ENCODE peak calls at places on chromosome X, in eight cellular contexts. P is HepG2, J is WTC11, D is SK-N-SH, Z is A549, L is GM12878, X is H1, F is K562. N is an unnamed sample.

GRCh38 chrX:17705211-17705610 is 32.1 kb upstream of the SCML1 start:
- DNase-seq in P (no peak), J (no peak), X (no peak), D (no peak), F (no peak), Z (no peak), L (no peak), N (no peak)

GRCh38 chrX:71556026-71556425 is 22.2 kb upstream of the GCNA start:
- DNase-seq in P (no peak), J (no peak), X (no peak), D (no peak), Z (no peak), F (no peak), L (no peak), N (no peak)

GRCh38 chrX:1224954-1225353 is 12.5 kb upstream of the CRLF2 start:
- DNase-seq in P (no peak), Z (no peak), X (no peak), F (no peak), D (no peak), J (no peak), L (no peak), N (no peak)

GRCh38 chrX:7996414-7996813 is 69.2 kb upstream of the PNPLA4 start:
- DNase-seq in F (peak), L (no peak), J (peak), X (no peak), Z (no peak), D (peak), P (peak), N (peak)

GRCh38 chrX:136214551-136214950 is 36.6 kb downstream of the MAP7D3 start:
- DNase-seq in X (no peak), Z (no peak), P (peak), J (no peak), L (no peak), D (no peak), F (no peak), N (peak)

GRCh38 chrX:46979340-46979739 is 67.1 kb downstream of the JADE3 start:
- DNase-seq in Z (peak), P (no peak), D (no peak), F (no peak), X (no peak), J (no peak), L (no peak), N (peak)

GRCh38 chrX:27964432-27964831 is 16.8 kb downstream of the DCAF8L1 start:
- DNase-seq in Z (peak), P (no peak), D (no peak), L (no peak), F (no peak), J (no peak), X (no peak), N (no peak)

GRCh38 chrX:55119712-55120111 is 30.9 kb downstream of the PAGE2 start:
- DNase-seq in J (no peak), F (no peak), Z (no peak), P (no peak), D (no peak), L (no peak), X (no peak), N (peak)

GRCh38 chrX:50905334-50905733 is 5.2 kb upstream of the BMP15 start:
- DNase-seq in D (no peak), F (peak), L (no peak), P (peak), Z (no peak), X (no peak), J (peak), N (no peak)

GRCh38 chrX:151370906-151371305 is 26.1 kb upstream of the VMA21 start:
- DNase-seq in X (no peak), F (peak), D (peak), P (peak), L (no peak), Z (peak), J (peak), N (no peak)

GRCh38 chrX:9626379-9626778 is 139.3 kb downstream of the GPR143 start:
- DNase-seq in L (no peak), J (no peak), Z (no peak), D (no peak), P (no peak), X (no peak), F (no peak), N (peak)

GRCh38 chrX:109487640-109488039 is 5.8 kb upstream of the GUCY2F start:
- DNase-seq in X (no peak), D (no peak), P (no peak), J (no peak), L (no peak), Z (no peak), F (no peak), N (no peak)

GRCh38 chrX:45845142-45845541 is 644.5 kb upstream of the DIPK2B start:
- DNase-seq in X (no peak), Z (no peak), P (no peak), F (no peak), J (no peak), D (no peak), L (no peak), N (no peak)

GRCh38 chrX:20511792-20512191 is 245.1 kb upstream of the RPS6KA3 start:
- DNase-seq in L (no peak), F (no peak), P (no peak), Z (no peak), J (no peak), D (no peak), X (no peak), N (no peak)

GRCh38 chrX:19715711-19716638 is 171.4 kb downstream of the SH3KBP1 start:
- DNase-seq in L (no peak), P (no peak), X (no peak), F (no peak), D (no peak), Z (no peak), J (no peak), N (no peak)

GRCh38 chrX:153688900-153689590 is 1.3 kb downstream of the SLC6A8 start:
- DNase-seq in X (no peak), L (no peak), J (no peak), F (peak), Z (no peak), P (no peak), D (peak), N (peak)

GRCh38 chrX:150777328-150777992 is 84.3 kb downstream of the MTMR1 start:
- DNase-seq in Z (no peak), J (no peak), L (no peak), F (no peak), X (no peak), D (no peak), P (no peak), N (no peak)

GRCh38 chrX:65985922-65986588 is 53.8 kb downstream of the VSIG4 start:
- DNase-seq in P (peak), D (peak), Z (peak), L (peak), F (peak), J (peak), X (no peak), N (peak)

GRCh38 chrX:56766554-56767412 is 37.7 kb downstream of the NBDY start:
- DNase-seq in F (no peak), Z (no peak), L (no peak), P (no peak), X (no peak), J (no peak), D (peak), N (peak)
- TF ChIP-seq USF2 in F (no peak), Z (no peak), L (no peak), P (no peak), X (no peak), J (no peak), D (no peak), N (no peak)

GRCh38 chrX:33188881-33189280 is 22.5 kb downstream of the DMD start:
- DNase-seq in P (no peak), J (no peak), L (no peak), Z (no peak), F (no peak), D (no peak), X (no peak), N (peak)

GRCh38 chrX:33178218-33178617 is 33.1 kb downstream of the DMD start:
- DNase-seq in J (no peak), L (no peak), D (no peak), P (no peak), Z (no peak), F (no peak), X (no peak), N (no peak)

GRCh38 chrX:33188286-33188685 is 23.1 kb downstream of the DMD start:
- DNase-seq in J (no peak), Z (no peak), D (no peak), L (no peak), F (no peak), X (no peak), P (no peak), N (no peak)

GRCh38 chrX:33178690-33179089 is 32.7 kb downstream of the DMD start:
- DNase-seq in X (no peak), Z (no peak), D (no peak), J (no peak), P (no peak), L (no peak), F (no peak), N (no peak)

GRCh38 chrX:33183366-33183765 is 28.0 kb downstream of the DMD start:
- DNase-seq in X (no peak), L (no peak), J (no peak), F (no peak), Z (no peak), P (no peak), D (peak), N (peak)
- TF ChIP-seq USF2 in X (no peak), L (no peak), J (no peak), F (no peak), Z (no peak), P (no peak), D (no peak), N (no peak)

DNA sequence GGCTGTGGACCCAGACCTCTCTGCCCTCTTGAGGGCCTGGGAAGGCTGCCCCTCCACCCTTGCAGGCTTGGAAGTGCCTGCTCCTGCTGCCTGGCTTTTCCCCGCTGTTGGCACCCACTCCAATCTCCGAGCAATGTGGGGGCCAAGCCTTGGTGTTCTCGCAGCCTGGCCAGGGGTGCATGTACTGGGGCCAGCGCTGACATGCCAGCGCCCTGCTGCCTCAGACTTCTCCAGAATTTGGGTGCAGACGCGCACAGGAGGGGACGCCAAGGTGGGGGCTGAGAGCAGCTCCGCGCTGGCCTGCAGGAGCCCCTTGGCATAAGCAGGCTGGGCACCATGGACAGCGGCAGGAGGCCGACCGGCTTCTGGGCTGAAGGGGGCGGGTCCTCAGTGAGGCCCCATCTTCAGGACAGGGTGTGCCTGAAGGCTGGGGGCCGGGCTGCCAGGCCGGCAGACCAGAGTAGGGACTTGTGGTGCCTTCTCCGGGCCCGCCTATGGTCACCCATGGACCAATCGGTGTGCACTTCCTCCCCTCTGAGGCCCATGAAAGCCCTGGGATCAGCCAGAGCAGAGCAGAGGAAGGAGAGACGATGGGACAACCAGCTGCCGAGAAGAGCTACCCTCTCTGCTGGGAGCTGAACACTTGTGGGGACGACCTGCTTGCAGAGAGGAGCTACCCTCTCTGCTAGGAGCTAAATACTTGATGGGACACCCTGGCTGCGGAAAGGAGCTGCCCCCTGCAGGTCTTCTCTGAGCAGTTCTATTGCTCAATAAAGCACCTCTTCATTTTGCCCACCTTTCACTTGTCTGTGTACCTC is 118.3 kb downstream of the DNAAF6 start:
- DNase-seq in D (peak), Z (peak), L (no peak), J (peak), F (peak), P (no peak), X (peak), N (peak)
- TF ChIP-seq USF2 in D (no peak), Z (no peak), L (no peak), J (no peak), F (no peak), P (no peak), X (no peak), N (no peak)

GRCh38 chrX:48940404-48940955 is 16.9 kb downstream of the OTUD5 start:
- DNase-seq in L (no peak), Z (no peak), X (no peak), P (no peak), F (peak), D (no peak), J (no peak), N (no peak)

GRCh38 chrX:48938721-48939416 is 18.5 kb downstream of the OTUD5 start:
- DNase-seq in J (no peak), Z (no peak), F (no peak), D (no peak), L (peak), X (no peak), P (no peak), N (no peak)

GRCh38 chrX:48937065-48937907 is 18.5 kb upstream of the PIM2 start:
- DNase-seq in P (no peak), Z (no peak), X (no peak), L (peak), J (peak), D (no peak), F (peak), N (no peak)

GRCh38 chrX:48936429-48937064 is 17.7 kb upstream of the PIM2 start:
- DNase-seq in X (no peak), Z (no peak), P (no peak), D (no peak), L (no peak), J (no peak), F (no peak), N (no peak)

GRCh38 chrX:48939417-48940228 is 17.8 kb downstream of the OTUD5 start:
- DNase-seq in F (no peak), D (no peak), X (no peak), L (peak), P (no peak), Z (no peak), J (no peak), N (no peak)
- TF ChIP-seq USF2 in F (no peak), D (no peak), X (no peak), L (no peak), P (no peak), Z (no peak), J (no peak), N (no peak)

GRCh38 chrX:11472381-11472780 is 179.2 kb downstream of the AMELX start:
- DNase-seq in X (no peak), P (no peak), F (no peak), J (no peak), Z (no peak), D (no peak), L (no peak), N (peak)

GRCh38 chrX:11474021-11474420 is 180.8 kb downstream of the AMELX start:
- DNase-seq in P (no peak), F (peak), X (no peak), D (no peak), J (no peak), L (no peak), Z (no peak), N (no peak)

GRCh38 chrX:11472879-11473278 is 179.7 kb downstream of the AMELX start:
- DNase-seq in X (no peak), Z (no peak), D (no peak), L (no peak), F (no peak), P (no peak), J (no peak), N (no peak)

GRCh38 chrX:11474576-11474975 is 181.4 kb downstream of the AMELX start:
- DNase-seq in Z (no peak), F (no peak), J (no peak), D (no peak), X (no peak), L (no peak), P (no peak), N (no peak)

DNA sequence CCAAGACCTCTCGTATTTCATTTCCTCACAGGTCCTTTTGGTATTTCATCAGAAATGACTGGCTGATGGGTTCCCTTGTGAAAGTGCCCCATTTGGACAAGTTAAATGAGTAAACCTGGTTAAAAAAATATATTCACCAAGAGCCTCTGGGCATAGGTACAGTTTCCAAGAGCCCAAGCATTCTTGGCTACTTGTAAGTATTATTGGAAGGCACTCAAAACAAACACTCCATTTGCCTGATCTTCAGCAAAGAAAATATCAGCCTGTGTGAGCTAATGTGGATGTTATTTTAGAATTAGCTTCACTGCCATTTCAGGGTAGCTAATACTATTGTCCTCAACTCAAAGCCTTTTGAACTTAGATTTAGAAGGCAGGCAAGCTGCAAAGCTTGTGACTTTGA is 177.0 kb downstream of the AMELX start:
- DNase-seq in X (no peak), F (no peak), P (no peak), Z (no peak), D (no peak), J (no peak), L (no peak), N (peak)
- TF ChIP-seq USF2 in X (no peak), F (no peak), P (no peak), Z (no peak), D (no peak), J (no peak), L (no peak), N (no peak)